ENCODE peak calls at places on chromosomes 5 and 9, in seven cellular contexts. One of them, this sample, is unnamed.
A peak's percentile ranks its signal among the peaks of the same experiment; 100 is the strongest.

GRCh38 chr5:109739741-109740140 is 50.0 kb downstream of the MAN2A1 start:
- DNase-seq in chondrocyte: no peak
- DNase-seq in PC-3: peak; percentile 39
- DNase-seq in heart left ventricle: no peak
- DNase-seq in natural killer cell: no peak
- DNase-seq in pancreas: no peak
- DNase-seq in osteocyte: no peak
- DNase-seq in this sample: no peak

GRCh38 chr9:135951889-135952663 is 9.1 kb downstream of the UBAC1 start:
- DNase-seq in chondrocyte: peak; percentile 60
- DNase-seq in PC-3: peak; percentile 85
- DNase-seq in heart left ventricle: no peak
- DNase-seq in natural killer cell: no peak
- DNase-seq in pancreas: no peak
- DNase-seq in osteocyte: no peak
- DNase-seq in this sample: no peak

GRCh38 chr5:123754167-123754840 is 242.3 kb downstream of the CSNK1G3 start:
- DNase-seq in chondrocyte: no peak
- DNase-seq in PC-3: peak; percentile 1
- DNase-seq in heart left ventricle: no peak
- DNase-seq in natural killer cell: no peak
- DNase-seq in pancreas: no peak
- DNase-seq in osteocyte: no peak
- DNase-seq in this sample: no peak

GRCh38 chr5:39730011-39730410 is 305.2 kb upstream of the DAB2 start:
- DNase-seq in chondrocyte: no peak
- DNase-seq in PC-3: peak; percentile 19
- DNase-seq in heart left ventricle: no peak
- DNase-seq in natural killer cell: no peak
- DNase-seq in pancreas: no peak
- DNase-seq in osteocyte: no peak
- DNase-seq in this sample: no peak

GRCh38 chr5:150731669-150732068 is 27.1 kb downstream of the DCTN4 start:
- DNase-seq in chondrocyte: no peak
- DNase-seq in PC-3: no peak
- DNase-seq in heart left ventricle: no peak
- DNase-seq in natural killer cell: no peak
- DNase-seq in pancreas: no peak
- DNase-seq in osteocyte: no peak
- DNase-seq in this sample: no peak

GRCh38 chr9:130500340-130500771 is 55.6 kb downstream of the ASS1 start:
- DNase-seq in chondrocyte: no peak
- DNase-seq in PC-3: peak; percentile 8
- DNase-seq in heart left ventricle: no peak
- DNase-seq in natural killer cell: no peak
- DNase-seq in pancreas: no peak
- DNase-seq in osteocyte: no peak
- DNase-seq in this sample: no peak

GRCh38 chr9:124188331-124189110 is 69.2 kb upstream of the NEK6 start:
- DNase-seq in chondrocyte: no peak
- DNase-seq in PC-3: no peak
- DNase-seq in heart left ventricle: no peak
- DNase-seq in natural killer cell: no peak
- DNase-seq in pancreas: no peak
- DNase-seq in osteocyte: peak; percentile 78
- DNase-seq in this sample: no peak

GRCh38 chr5:168965638-168966037 is 335.3 kb downstream of the SLIT3 start:
- DNase-seq in chondrocyte: no peak
- DNase-seq in PC-3: no peak
- DNase-seq in heart left ventricle: no peak
- DNase-seq in natural killer cell: no peak
- DNase-seq in pancreas: no peak
- DNase-seq in osteocyte: no peak
- DNase-seq in this sample: no peak

GRCh38 chr5:141692919-141693848 is 11.2 kb upstream of the ARAP3 start:
- DNase-seq in chondrocyte: no peak
- DNase-seq in PC-3: no peak
- DNase-seq in heart left ventricle: no peak
- DNase-seq in natural killer cell: no peak
- DNase-seq in pancreas: no peak
- DNase-seq in osteocyte: no peak
- DNase-seq in this sample: no peak

GRCh38 chr5:103283120-103283519 is 24.6 kb downstream of the MACIR start:
- DNase-seq in chondrocyte: no peak
- DNase-seq in PC-3: peak; percentile 57
- DNase-seq in heart left ventricle: no peak
- DNase-seq in natural killer cell: no peak
- DNase-seq in pancreas: no peak
- DNase-seq in osteocyte: no peak
- DNase-seq in this sample: no peak

GRCh38 chr5:13994606-13995336 is 50.3 kb upstream of the DNAH5 start:
- DNase-seq in chondrocyte: no peak
- DNase-seq in PC-3: no peak
- DNase-seq in heart left ventricle: no peak
- DNase-seq in natural killer cell: no peak
- DNase-seq in pancreas: no peak
- DNase-seq in osteocyte: no peak
- DNase-seq in this sample: no peak

GRCh38 chr9:131692612-131692976 is 47.3 kb downstream of the RAPGEF1 start:
- DNase-seq in chondrocyte: no peak
- DNase-seq in PC-3: no peak
- DNase-seq in heart left ventricle: no peak
- DNase-seq in natural killer cell: no peak
- DNase-seq in pancreas: no peak
- DNase-seq in osteocyte: no peak
- DNase-seq in this sample: no peak

GRCh38 chr9:5438301-5439162 is 807 bp upstream of the PLGRKT start:
- DNase-seq in chondrocyte: no peak
- DNase-seq in PC-3: no peak
- DNase-seq in heart left ventricle: no peak
- DNase-seq in natural killer cell: peak; percentile 30
- DNase-seq in pancreas: no peak
- DNase-seq in osteocyte: no peak
- DNase-seq in this sample: no peak

GRCh38 chr5:73256012-73256411 is 83.0 kb downstream of the TMEM174 start:
- DNase-seq in chondrocyte: no peak
- DNase-seq in PC-3: no peak
- DNase-seq in heart left ventricle: no peak
- DNase-seq in natural killer cell: no peak
- DNase-seq in pancreas: no peak
- DNase-seq in osteocyte: no peak
- DNase-seq in this sample: no peak

GRCh38 chr9:133841167-133841812 is 103.1 kb upstream of the SARDH start:
- DNase-seq in chondrocyte: no peak
- DNase-seq in PC-3: no peak
- DNase-seq in heart left ventricle: peak; percentile 45
- DNase-seq in natural killer cell: no peak
- DNase-seq in pancreas: no peak
- DNase-seq in osteocyte: no peak
- DNase-seq in this sample: no peak

GRCh38 chr9:34899535-34900158 is 58.4 kb upstream of the PHF24 start:
- DNase-seq in chondrocyte: no peak
- DNase-seq in PC-3: peak; percentile 76
- DNase-seq in heart left ventricle: peak; percentile 79
- DNase-seq in natural killer cell: peak; percentile 68
- DNase-seq in pancreas: peak; percentile 72
- DNase-seq in osteocyte: no peak
- DNase-seq in this sample: peak; percentile 74
- TF ChIP-seq CTCF in chondrocyte: peak; percentile 92
- TF ChIP-seq CTCF in PC-3: peak; percentile 74
- TF ChIP-seq CTCF in heart left ventricle: peak; percentile 88
- TF ChIP-seq CTCF in natural killer cell: peak; percentile 81
- TF ChIP-seq CTCF in pancreas: peak; percentile 80
- TF ChIP-seq CTCF in osteocyte: peak; percentile 90
- TF ChIP-seq CTCF in this sample: peak; percentile 82

DNA sequence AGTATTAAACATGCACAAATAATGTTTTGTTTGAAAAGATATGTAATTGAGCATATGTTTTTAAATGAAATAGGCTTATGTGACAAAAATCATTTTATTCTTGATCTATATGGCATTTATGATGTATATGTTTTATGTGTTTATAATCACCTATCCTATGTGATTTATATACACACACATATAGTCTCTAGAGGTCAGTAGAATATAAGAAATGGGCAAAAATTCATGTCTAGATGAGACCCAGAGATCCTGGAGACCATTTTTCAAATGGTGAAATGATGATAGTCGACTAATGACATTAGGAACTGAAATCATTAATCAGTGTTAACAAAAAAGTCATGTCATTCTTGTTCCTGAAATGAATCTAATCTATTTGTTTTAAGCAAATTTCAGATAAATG is 709.2 kb upstream of the WWC1 start:
- DNase-seq in chondrocyte: no peak
- DNase-seq in PC-3: peak; percentile 50
- DNase-seq in heart left ventricle: no peak
- DNase-seq in natural killer cell: no peak
- DNase-seq in pancreas: no peak
- DNase-seq in osteocyte: no peak
- DNase-seq in this sample: no peak
- TF ChIP-seq CTCF in chondrocyte: peak; percentile 81
- TF ChIP-seq CTCF in PC-3: peak; percentile 60
- TF ChIP-seq CTCF in heart left ventricle: no peak
- TF ChIP-seq CTCF in natural killer cell: no peak
- TF ChIP-seq CTCF in pancreas: no peak
- TF ChIP-seq CTCF in osteocyte: peak; percentile 65
- TF ChIP-seq CTCF in this sample: no peak

GRCh38 chr5:146041180-146041789 is 64.1 kb downstream of the PLAC8L1 start:
- DNase-seq in chondrocyte: no peak
- DNase-seq in PC-3: peak; percentile 58
- DNase-seq in heart left ventricle: no peak
- DNase-seq in natural killer cell: no peak
- DNase-seq in pancreas: no peak
- DNase-seq in osteocyte: peak; percentile 56
- DNase-seq in this sample: no peak
- TF ChIP-seq CTCF in chondrocyte: peak; percentile 76
- TF ChIP-seq CTCF in PC-3: peak; percentile 68
- TF ChIP-seq CTCF in heart left ventricle: peak; percentile 37
- TF ChIP-seq CTCF in natural killer cell: no peak
- TF ChIP-seq CTCF in pancreas: peak; percentile 36
- TF ChIP-seq CTCF in osteocyte: peak; percentile 53
- TF ChIP-seq CTCF in this sample: no peak

GRCh38 chr9:13278368-13279246 is 885 bp downstream of the MPDZ start:
- DNase-seq in chondrocyte: no peak
- DNase-seq in PC-3: peak; percentile 14
- DNase-seq in heart left ventricle: peak; percentile 74
- DNase-seq in natural killer cell: no peak
- DNase-seq in pancreas: peak; percentile 71
- DNase-seq in osteocyte: peak; percentile 84
- DNase-seq in this sample: peak; percentile 47
- TF ChIP-seq CTCF in chondrocyte: peak; percentile 67
- TF ChIP-seq CTCF in PC-3: no peak
- TF ChIP-seq CTCF in heart left ventricle: peak; percentile 25
- TF ChIP-seq CTCF in natural killer cell: no peak
- TF ChIP-seq CTCF in pancreas: no peak
- TF ChIP-seq CTCF in osteocyte: peak; percentile 34
- TF ChIP-seq CTCF in this sample: no peak

DNA sequence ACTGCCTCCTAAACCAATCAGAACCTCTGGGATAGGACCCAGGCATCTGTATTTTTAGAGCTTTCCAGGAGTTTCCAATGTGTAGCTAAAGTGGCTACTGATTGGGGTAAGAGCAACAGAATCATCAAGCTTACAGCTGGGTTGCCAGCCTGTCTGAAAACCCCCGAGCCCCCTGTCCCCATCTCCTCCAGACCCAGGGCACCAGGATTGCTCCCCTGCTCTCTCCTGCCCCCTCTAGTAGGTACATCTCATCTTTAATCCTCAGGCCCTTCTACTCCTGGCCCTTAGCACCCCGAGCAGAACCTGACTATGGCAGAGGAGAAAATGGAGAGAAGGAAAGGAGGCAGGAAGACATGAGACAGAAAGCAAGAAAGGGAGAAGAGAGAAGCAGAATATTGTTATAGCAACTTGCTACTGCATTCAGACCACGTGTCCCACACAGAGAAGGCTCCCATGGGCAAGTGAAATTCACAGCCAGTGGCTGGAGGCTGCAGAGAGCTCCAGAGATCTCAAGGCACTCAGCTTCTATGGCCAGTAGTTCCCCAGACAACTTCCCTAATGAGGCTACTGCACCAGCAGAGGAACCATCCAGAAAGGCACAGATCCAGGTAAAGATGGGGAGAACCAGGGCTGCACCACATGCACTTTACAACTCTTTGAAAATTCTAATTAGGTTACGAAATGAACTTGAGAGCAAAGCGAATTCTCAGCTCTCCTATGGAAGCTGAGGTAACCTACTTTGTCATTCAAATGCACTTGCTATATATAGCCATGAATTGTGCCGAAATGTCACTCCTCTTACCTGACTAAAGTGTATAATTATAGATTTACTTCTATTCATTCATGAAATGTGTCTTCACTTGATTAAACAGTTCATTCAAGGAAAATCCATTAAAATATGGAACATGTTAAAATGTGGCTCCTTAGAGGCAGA is 204.6 kb downstream of the GABBR2 start:
- DNase-seq in chondrocyte: no peak
- DNase-seq in PC-3: no peak
- DNase-seq in heart left ventricle: no peak
- DNase-seq in natural killer cell: no peak
- DNase-seq in pancreas: no peak
- DNase-seq in osteocyte: peak; percentile 54
- DNase-seq in this sample: peak; percentile 10
- TF ChIP-seq CTCF in chondrocyte: no peak
- TF ChIP-seq CTCF in PC-3: no peak
- TF ChIP-seq CTCF in heart left ventricle: no peak
- TF ChIP-seq CTCF in natural killer cell: no peak
- TF ChIP-seq CTCF in pancreas: no peak
- TF ChIP-seq CTCF in osteocyte: no peak
- TF ChIP-seq CTCF in this sample: no peak

GRCh38 chr9:107481035-107481434 is 8.5 kb downstream of the KLF4 start:
- DNase-seq in chondrocyte: no peak
- DNase-seq in PC-3: peak; percentile 38
- DNase-seq in heart left ventricle: no peak
- DNase-seq in natural killer cell: no peak
- DNase-seq in pancreas: no peak
- DNase-seq in osteocyte: no peak
- DNase-seq in this sample: no peak
- TF ChIP-seq CTCF in chondrocyte: peak; percentile 76
- TF ChIP-seq CTCF in PC-3: peak; percentile 51
- TF ChIP-seq CTCF in heart left ventricle: peak; percentile 25
- TF ChIP-seq CTCF in natural killer cell: no peak
- TF ChIP-seq CTCF in pancreas: no peak
- TF ChIP-seq CTCF in osteocyte: peak; percentile 57
- TF ChIP-seq CTCF in this sample: no peak

GRCh38 chr9:86098793-86099694 is at the start of gene GOLM1:
- DNase-seq in chondrocyte: no peak
- DNase-seq in PC-3: peak; percentile 63
- DNase-seq in heart left ventricle: peak; percentile 68
- DNase-seq in natural killer cell: peak; percentile 47
- DNase-seq in pancreas: peak; percentile 85
- DNase-seq in osteocyte: peak; percentile 87
- DNase-seq in this sample: peak; percentile 30
- TF ChIP-seq CTCF in chondrocyte: peak; percentile 55
- TF ChIP-seq CTCF in PC-3: no peak
- TF ChIP-seq CTCF in heart left ventricle: no peak
- TF ChIP-seq CTCF in natural killer cell: no peak
- TF ChIP-seq CTCF in pancreas: no peak
- TF ChIP-seq CTCF in osteocyte: peak; percentile 32
- TF ChIP-seq CTCF in this sample: no peak